ENCODE peak calls at places on chromosomes 2 and 18, in six cellular contexts. Q is fibroblast of lung, F is HepG2, Z is IMR-90, G is HCT116, N is neuronal stem cell. T is an unnamed sample. For H3K36me3 and H3K27me3, the result is how much of the 10 kb centered on the place peaks cover.

GRCh38 chr2:191036365-191036764 is 22.4 kb upstream of the STAT1 start:
- DNase-seq in Q (no peak), F (no peak), Z (no peak), G (no peak), N (no peak), T (no peak)

GRCh38 chr18:49884465-49884864 is 71.1 kb upstream of the ACAA2 start:
- DNase-seq in Q (no peak), F (no peak), Z (no peak), G (no peak), N (no peak), T (no peak)

GRCh38 chr2:14746133-14746532 is 113.6 kb downstream of the LRATD1 start:
- DNase-seq in Q (no peak), F (no peak), Z (no peak), G (no peak), N (no peak), T (no peak)

GRCh38 chr2:42756150-42756549 is 7.8 kb downstream of the OXER1 start:
- DNase-seq in Q (no peak), F (no peak), Z (no peak), G (no peak), N (no peak), T (no peak)

GRCh38 chr18:50193796-50194622 is 938 bp downstream of the MYO5B start:
- DNase-seq in Q (no peak), F (no peak), Z (no peak), G (no peak), N (peak), T (no peak)

GRCh38 chr18:68017385-68017784 is 500.9 kb upstream of the DSEL start:
- DNase-seq in Q (no peak), F (no peak), Z (no peak), G (no peak), N (no peak), T (no peak)

GRCh38 chr2:118114863-118115262 is 26.6 kb downstream of the INSIG2 start:
- DNase-seq in Q (no peak), F (no peak), Z (no peak), G (no peak), N (no peak), T (no peak)

GRCh38 chr2:179932786-179933185 is 71.4 kb upstream of the ZNF385B start:
- DNase-seq in Q (peak), F (no peak), Z (no peak), G (no peak), N (no peak), T (no peak)

GRCh38 chr2:74327205-74327604 is 16.0 kb downstream of the SLC4A5 start:
- DNase-seq in Q (no peak), F (no peak), Z (no peak), G (no peak), N (no peak), T (no peak)

GRCh38 chr2:96730212-96730611 is 9.7 kb downstream of the LMAN2L start:
- DNase-seq in Q (no peak), F (no peak), Z (peak), G (no peak), N (no peak), T (no peak)

GRCh38 chr2:70475266-70475665 is 78.4 kb downstream of the TGFA start:
- DNase-seq in Q (no peak), F (no peak), Z (no peak), G (no peak), N (no peak), T (no peak)

GRCh38 chr2:99374747-99375146 is 37.6 kb downstream of the EIF5B start:
- DNase-seq in Q (no peak), F (no peak), Z (no peak), G (no peak), N (no peak), T (no peak)
- H3K36me3 ChIP-seq in Q (under half), F (under half), Z (under half), G (under half), N (under half), T (half or more)

GRCh38 chr2:240277073-240277806 is 136.8 kb upstream of the OTOS start:
- DNase-seq in Q (peak), F (no peak), Z (peak), G (no peak), N (no peak), T (no peak)
- H3K27me3 ChIP-seq in Q (under half), F (under half), Z (under half), G (under half), N (under half), T (under half)

GRCh38 chr2:177692042-177692823 is 299.7 kb downstream of the AGPS start:
- DNase-seq in Q (no peak), F (peak), Z (no peak), G (no peak), N (no peak), T (no peak)
- H3K4me2 ChIP-seq in Q (no peak), F (peak), Z (no peak), G (no peak), N (no peak), T (no peak)

DNA sequence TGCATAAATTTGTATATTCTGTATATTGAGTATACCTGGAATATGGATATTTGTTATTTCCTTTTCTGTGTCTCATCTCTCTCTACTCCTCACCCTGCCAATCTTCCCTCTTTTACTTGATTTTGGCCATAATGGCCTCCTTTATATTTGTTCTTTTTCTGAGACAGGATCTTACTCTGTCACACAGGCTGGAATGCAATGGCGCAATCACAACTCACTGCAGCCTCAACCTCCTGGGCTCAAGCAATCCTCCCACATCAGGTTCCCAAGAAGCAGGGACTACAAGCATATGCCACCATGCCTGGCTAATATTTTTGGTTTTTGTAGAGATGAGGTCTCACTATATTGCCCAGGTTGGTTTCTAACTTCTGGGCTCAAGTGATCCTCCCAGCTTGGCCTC is 30.5 kb downstream of the PREPL start:
- DNase-seq in Q (peak), F (peak), Z (peak), G (no peak), N (no peak), T (no peak)
- H3K36me3 ChIP-seq in Q (under half), F (under half), Z (under half), G (under half), N (under half), T (under half)

GRCh38 chr2:108981846-108982245 is 7.2 kb downstream of the EDAR start:
- DNase-seq in Q (no peak), F (no peak), Z (no peak), G (no peak), N (no peak), T (no peak)
- H3K27me3 ChIP-seq in Q (under half), F (half or more), Z (half or more), G (under half), N (under half), T (under half)

DNA sequence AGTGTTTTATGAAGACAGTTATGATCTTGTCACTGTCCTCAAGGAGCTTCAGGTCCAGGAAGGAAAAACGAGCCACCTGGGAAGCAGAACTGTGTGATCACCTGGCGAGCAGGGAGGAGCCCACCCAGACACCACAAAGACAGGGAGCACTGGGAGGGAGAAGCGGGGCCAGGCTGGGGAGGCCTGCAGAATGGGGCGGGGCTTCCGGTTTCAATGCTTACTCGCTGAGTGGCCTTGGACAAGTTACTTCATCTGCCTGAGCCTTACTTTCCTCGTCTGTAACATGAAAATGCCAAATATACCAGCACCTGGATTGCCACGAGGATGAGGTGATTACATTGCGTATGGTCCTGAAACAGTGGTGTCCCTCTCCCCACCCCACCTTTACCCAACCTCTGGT is 227.5 kb downstream of the ANKRD30B start:
- DNase-seq in Q (no peak), F (no peak), Z (no peak), G (no peak), N (no peak), T (no peak)
- H3K4me2 ChIP-seq in Q (no peak), F (no peak), Z (no peak), G (no peak), N (no peak), T (no peak)

GRCh38 chr2:25236736-25237135 is 68.4 kb upstream of the POMC start:
- DNase-seq in Q (no peak), F (no peak), Z (no peak), G (no peak), N (no peak), T (no peak)
- H3K36me3 ChIP-seq in Q (under half), F (under half), Z (half or more), G (under half), N (half or more), T (half or more)